ENCODE peak calls at places on chromosomes 11 and 22, in four cellular contexts. J is fibroblast of lung, O is Karpas-422, K is colonic mucosa. P is an unnamed sample.

GRCh38 chr11:45045692-45046471 is 95.2 kb upstream of the TP53I11 start:
- DNase-seq in J (peak; percentile 56), O (no peak), K (no peak), P (peak; percentile 78)

GRCh38 chr11:68173926-68174325 is 39.2 kb downstream of the KMT5B start:
- DNase-seq in J (no peak), O (no peak), K (no peak), P (no peak)

GRCh38 chr11:113286509-113287497 is 27.6 kb upstream of the TTC12 start:
- DNase-seq in J (peak; percentile 26), O (no peak), K (no peak), P (peak; percentile 14)

GRCh38 chr22:44640618-44641155 is 61.3 kb upstream of the PRR5 start:
- DNase-seq in J (no peak), O (no peak), K (no peak), P (no peak)

GRCh38 chr11:776459-777287 is 614 bp downstream of the GATD1 start:
- DNase-seq in J (no peak), O (peak; percentile 81), K (no peak), P (peak; percentile 74)

GRCh38 chr22:31752096-31752847 is 1.5 kb upstream of the DEPDC5 start:
- DNase-seq in J (no peak), O (peak; percentile 45), K (no peak), P (no peak)

GRCh38 chr11:82682003-82682751 is 51.5 kb downstream of the FAM181B start:
- DNase-seq in J (peak; percentile 84), O (peak; percentile 95), K (peak; percentile 20), P (peak; percentile 90)

GRCh38 chr22:47189056-47189916 is 426.8 kb downstream of the TBC1D22A start:
- DNase-seq in J (no peak), O (no peak), K (no peak), P (no peak)

GRCh38 chr11:12942157-12942556 is 67.0 kb upstream of the RASSF10 start:
- DNase-seq in J (no peak), O (no peak), K (no peak), P (no peak)

GRCh38 chr11:61771195-61771894 is 18.9 kb downstream of the MYRF start:
- DNase-seq in J (no peak), O (no peak), K (no peak), P (no peak)

GRCh38 chr11:61769169-61769920 is 16.9 kb downstream of the MYRF start:
- DNase-seq in J (peak; percentile 24), O (no peak), K (no peak), P (peak; percentile 49)

GRCh38 chr11:61769946-61770683 is 17.7 kb downstream of the MYRF start:
- DNase-seq in J (no peak), O (no peak), K (no peak), P (no peak)

GRCh38 chr11:61766353-61766841 is 14.0 kb downstream of the MYRF start:
- DNase-seq in J (peak; percentile 56), O (no peak), K (no peak), P (no peak)

GRCh38 chr11:61768376-61769076 is 16.1 kb downstream of the MYRF start:
- DNase-seq in J (no peak), O (no peak), K (no peak), P (no peak)
- H3K4me3 ChIP-seq in J (no peak overlapping the region), O (no peak overlapping the region), K (no peak overlapping the region), P (no peak overlapping the region)

GRCh38 chr11:70764356-70764905 is 366.1 kb downstream of the CTTN start:
- DNase-seq in J (no peak), O (no peak), K (no peak), P (no peak)
- H3K9ac ChIP-seq in J (no peak overlapping the region), O (no peak overlapping the region), K (no peak overlapping the region), P (no peak overlapping the region)

DNA sequence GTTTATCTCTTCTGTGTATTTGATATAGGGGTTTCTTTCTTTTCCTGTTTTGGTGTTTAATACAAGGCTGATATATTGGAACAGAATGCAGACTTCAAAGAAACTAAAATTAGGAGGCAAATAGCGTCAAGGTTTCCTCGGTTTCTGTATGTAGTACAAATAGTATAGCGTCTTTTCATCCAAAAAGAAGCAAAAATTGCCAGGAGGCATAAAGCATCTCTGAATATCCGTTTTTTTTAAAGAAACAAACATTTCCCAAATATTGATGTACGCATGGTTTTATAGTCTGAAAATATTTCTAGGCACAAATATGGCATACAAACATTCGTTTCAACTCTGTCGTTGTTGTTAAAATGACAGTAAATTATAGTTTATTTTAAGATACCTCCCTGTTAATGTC is 17.1 kb upstream of the PAX6 start:
- DNase-seq in J (no peak), O (no peak), K (no peak), P (no peak)
- H3K4me1 ChIP-seq in J (no peaks in the 10 kb centered on the region), O (no peaks in the 10 kb centered on the region), K (no peaks in the 10 kb centered on the region), P (no peaks in the 10 kb centered on the region)

DNA sequence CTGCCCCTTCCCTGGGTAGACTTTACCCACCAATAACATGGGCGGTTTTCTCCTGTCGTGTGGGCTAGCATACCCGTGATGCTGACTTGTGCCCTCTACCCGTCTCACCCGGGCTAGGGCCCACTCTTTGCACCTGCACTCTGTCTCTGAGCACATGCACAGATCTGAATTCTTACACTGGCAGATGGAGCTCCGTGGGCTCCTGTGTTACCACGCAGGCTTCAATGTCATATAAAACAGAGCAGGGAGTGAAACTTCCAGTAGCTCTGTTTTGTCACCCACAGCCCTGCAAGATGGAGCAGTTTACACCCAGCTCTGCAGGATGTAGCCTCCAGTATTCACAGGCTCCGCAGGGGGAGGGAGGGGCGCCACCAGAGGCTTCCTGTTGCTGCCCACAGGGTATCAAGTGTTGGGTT is 1.7 kb downstream of the DGKZ start:
- DNase-seq in J (no peak), O (peak; percentile 67), K (no peak), P (no peak)
- H3K4me3 ChIP-seq in J (no peak overlapping the region), O (peak overlapping the region; percentile 96), K (peak overlapping the region; percentile 95), P (peak overlapping the region; percentile 94)

GRCh38 chr22:24696551-24697001 is 77.9 kb downstream of the PIWIL3 start:
- DNase-seq in J (no peak), O (no peak), K (no peak), P (no peak)
- H3K9ac ChIP-seq in J (no peak overlapping the region), O (no peak overlapping the region), K (no peak overlapping the region), P (no peak overlapping the region)

GRCh38 chr11:120392299-120392698 is 56.1 kb downstream of the ARHGEF12 start:
- DNase-seq in J (peak; percentile 34), O (no peak), K (no peak), P (no peak)
- H3K4me1 ChIP-seq in J (peaks cover 3% of the 10 kb centered on the region), O (no peaks in the 10 kb centered on the region), K (peaks cover 5% of the 10 kb centered on the region), P (peaks cover 21% of the 10 kb centered on the region)